ENCODE peak calls at places on chromosome 18, in five cellular contexts. L, C, I, D and G are unnamed samples. For H3K4me1, the result is how much of the 10 kb centered on the place peaks cover.

GRCh38 chr18:36200354-36200771 is 13.1 kb downstream of the MOCOS start:
- DNase-seq in L (no peak), C (no peak), I (no peak), D (no peak), G (no peak)

GRCh38 chr18:49723648-49724180 is 89.6 kb downstream of the ACAA2 start:
- DNase-seq in L (no peak), C (no peak), I (peak), D (no peak), G (no peak)

GRCh38 chr18:25434771-25435461 is 83.0 kb upstream of the ZNF521 start:
- DNase-seq in L (no peak), C (no peak), I (no peak), D (no peak), G (no peak)

GRCh38 chr18:52588916-52589315 is 248.9 kb downstream of the DCC start:
- DNase-seq in L (no peak), C (no peak), I (no peak), D (no peak), G (no peak)

GRCh38 chr18:39037925-39038324 is 1472.3 kb upstream of the CELF4 start:
- DNase-seq in L (no peak), C (no peak), I (no peak), D (no peak), G (no peak)

GRCh38 chr18:51168031-51168742 is 29.3 kb downstream of the MEX3C start:
- DNase-seq in L (no peak), C (no peak), I (no peak), D (no peak), G (no peak)

GRCh38 chr18:44320619-44321460 is 359.8 kb upstream of the SETBP1 start:
- DNase-seq in L (no peak), C (no peak), I (no peak), D (no peak), G (no peak)

GRCh38 chr18:30177056-30177455 is 865.5 kb downstream of the DSC3 start:
- DNase-seq in L (no peak), C (no peak), I (no peak), D (no peak), G (peak)

GRCh38 chr18:21090680-21091079 is 20.9 kb downstream of the ROCK1 start:
- DNase-seq in L (no peak), C (no peak), I (no peak), D (no peak), G (no peak)

GRCh38 chr18:65415167-65415566 is 335.6 kb upstream of the CDH7 start:
- DNase-seq in L (no peak), C (no peak), I (no peak), D (no peak), G (no peak)

GRCh38 chr18:8785855-8786765 is 80.8 kb downstream of the MTCL1 start:
- DNase-seq in L (no peak), C (no peak), I (no peak), D (no peak), G (no peak)

GRCh38 chr18:79518683-79519128 is 123.0 kb downstream of the NFATC1 start:
- DNase-seq in L (no peak), C (no peak), I (no peak), D (peak), G (no peak)

GRCh38 chr18:24398515-24398914 is 891 bp upstream of the OSBPL1A start:
- DNase-seq in L (no peak), C (no peak), I (no peak), D (no peak), G (no peak)

GRCh38 chr18:36176739-36177138 is 10.6 kb upstream of the MOCOS start:
- DNase-seq in L (no peak), C (no peak), I (peak), D (no peak), G (peak)

GRCh38 chr18:13800505-13801259 is 23.3 kb upstream of the MC5R start:
- DNase-seq in L (peak), C (peak), I (peak), D (peak), G (peak)

GRCh38 chr18:65746936-65747335 is 3.9 kb upstream of the CDH7 start:
- DNase-seq in L (no peak), C (no peak), I (no peak), D (no peak), G (no peak)

GRCh38 chr18:24027156-24027555 is 12.6 kb downstream of the TTC39C start:
- DNase-seq in L (peak), C (no peak), I (no peak), D (no peak), G (no peak)

GRCh38 chr18:8091042-8091441 is 518.2 kb upstream of the RAB12 start:
- DNase-seq in L (no peak), C (no peak), I (no peak), D (no peak), G (peak)

GRCh38 chr18:58180738-58181353 is 136.8 kb downstream of the NEDD4L start:
- DNase-seq in L (peak), C (peak), I (peak), D (no peak), G (peak)

GRCh38 chr18:44668280-44668975 is 12.3 kb upstream of the SETBP1 start:
- DNase-seq in L (peak), C (no peak), I (no peak), D (no peak), G (no peak)

GRCh38 chr18:78986018-78986481 is 6.4 kb downstream of the SALL3 start:
- DNase-seq in L (no peak), C (no peak), I (peak), D (no peak), G (peak)

GRCh38 chr18:70578480-70578879 is 289.6 kb downstream of the SOCS6 start:
- DNase-seq in L (no peak), C (no peak), I (no peak), D (no peak), G (no peak)

GRCh38 chr18:51811883-51812282 is 528.1 kb upstream of the DCC start:
- DNase-seq in L (no peak), C (no peak), I (no peak), D (no peak), G (no peak)

GRCh38 chr18:76445275-76445674 is 49.8 kb downstream of the ZNF516 start:
- DNase-seq in L (no peak), C (no peak), I (peak), D (no peak), G (no peak)

GRCh38 chr18:76445741-76446232 is 49.3 kb downstream of the ZNF516 start:
- DNase-seq in L (no peak), C (no peak), I (no peak), D (no peak), G (no peak)

GRCh38 chr18:76446746-76447267 is 48.2 kb downstream of the ZNF516 start:
- DNase-seq in L (no peak), C (no peak), I (no peak), D (no peak), G (no peak)

GRCh38 chr18:76447268-76447890 is 47.7 kb downstream of the ZNF516 start:
- DNase-seq in L (no peak), C (no peak), I (no peak), D (no peak), G (no peak)

DNA sequence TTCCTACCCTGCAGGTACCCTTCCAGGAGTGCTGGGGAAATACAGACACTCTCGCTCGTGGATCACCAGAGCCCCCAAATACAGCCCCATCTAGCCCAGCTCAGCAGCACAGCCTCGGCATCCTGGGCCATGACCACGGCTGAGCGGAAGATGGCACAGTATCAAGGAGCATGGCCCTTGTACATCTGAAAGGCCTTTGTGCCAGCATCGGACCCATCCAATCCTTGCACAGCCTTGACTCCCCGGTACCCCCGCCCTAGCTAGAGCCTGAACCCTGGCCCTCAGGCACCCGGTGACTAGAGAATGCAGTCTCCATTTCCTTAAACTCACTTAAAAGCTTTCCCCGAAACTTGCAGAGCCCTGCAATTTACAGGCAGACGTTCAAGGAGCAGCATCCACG is 48.7 kb downstream of the ZNF516 start:
- DNase-seq in L (no peak), C (no peak), I (no peak), D (no peak), G (no peak)
- H3K4me1 ChIP-seq in L (half or more), C (under half), I (under half), D (under half), G (under half)

DNA sequence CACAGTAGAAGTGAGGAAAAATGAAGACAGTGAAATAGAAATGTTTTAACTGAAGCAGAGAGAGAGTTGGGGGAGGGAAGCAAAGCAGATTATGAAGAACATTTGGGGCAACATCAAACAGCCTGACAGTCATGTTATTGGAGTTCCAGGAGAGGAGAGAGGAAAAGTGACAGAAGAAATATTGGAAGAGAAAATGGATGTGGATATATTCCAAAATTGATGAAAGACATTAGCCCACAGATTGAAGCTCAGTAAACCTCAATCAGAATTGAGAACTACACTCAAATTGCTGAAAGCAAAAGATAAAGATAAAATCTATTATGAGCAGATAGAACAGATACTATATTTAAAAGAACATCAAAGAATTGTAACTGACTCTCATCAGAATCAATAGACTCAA is 90.8 kb downstream of the ARHGAP28 start:
- DNase-seq in L (no peak), C (no peak), I (no peak), D (no peak), G (no peak)
- TF ChIP-seq CTCF in L (no peak), C (no peak), I (no peak), D (no peak), G (no peak)

GRCh38 chr18:2411381-2411977 is 159.8 kb downstream of the METTL4 start:
- DNase-seq in L (no peak), C (no peak), I (peak), D (no peak), G (no peak)

GRCh38 chr18:2402084-2402483 is 169.2 kb downstream of the METTL4 start:
- DNase-seq in L (no peak), C (no peak), I (no peak), D (no peak), G (no peak)

GRCh38 chr18:2410688-2411087 is 160.6 kb downstream of the METTL4 start:
- DNase-seq in L (no peak), C (no peak), I (no peak), D (no peak), G (no peak)

GRCh38 chr18:2409906-2410305 is 161.4 kb downstream of the METTL4 start:
- DNase-seq in L (no peak), C (no peak), I (no peak), D (no peak), G (no peak)

GRCh38 chr18:2406544-2406943 is 164.8 kb downstream of the METTL4 start:
- DNase-seq in L (no peak), C (no peak), I (no peak), D (no peak), G (peak)
- H3K27ac ChIP-seq in L (no peak), C (no peak), I (no peak), D (no peak), G (no peak)

GRCh38 chr18:62790836-62791772 is 75.8 kb downstream of the PHLPP1 start:
- DNase-seq in L (no peak), C (no peak), I (no peak), D (no peak), G (peak)

GRCh38 chr18:62788891-62789290 is 73.5 kb downstream of the PHLPP1 start:
- DNase-seq in L (no peak), C (no peak), I (no peak), D (no peak), G (no peak)

GRCh38 chr18:62784966-62785413 is 69.6 kb downstream of the PHLPP1 start:
- DNase-seq in L (peak), C (no peak), I (no peak), D (no peak), G (no peak)

GRCh38 chr18:62786689-62787088 is 71.3 kb downstream of the PHLPP1 start:
- DNase-seq in L (no peak), C (no peak), I (no peak), D (no peak), G (no peak)

GRCh38 chr18:62788111-62788510 is 72.8 kb downstream of the PHLPP1 start:
- DNase-seq in L (no peak), C (no peak), I (no peak), D (no peak), G (no peak)
- H3K4me1 ChIP-seq in L (under half), C (under half), I (under half), D (under half), G (under half)

DNA sequence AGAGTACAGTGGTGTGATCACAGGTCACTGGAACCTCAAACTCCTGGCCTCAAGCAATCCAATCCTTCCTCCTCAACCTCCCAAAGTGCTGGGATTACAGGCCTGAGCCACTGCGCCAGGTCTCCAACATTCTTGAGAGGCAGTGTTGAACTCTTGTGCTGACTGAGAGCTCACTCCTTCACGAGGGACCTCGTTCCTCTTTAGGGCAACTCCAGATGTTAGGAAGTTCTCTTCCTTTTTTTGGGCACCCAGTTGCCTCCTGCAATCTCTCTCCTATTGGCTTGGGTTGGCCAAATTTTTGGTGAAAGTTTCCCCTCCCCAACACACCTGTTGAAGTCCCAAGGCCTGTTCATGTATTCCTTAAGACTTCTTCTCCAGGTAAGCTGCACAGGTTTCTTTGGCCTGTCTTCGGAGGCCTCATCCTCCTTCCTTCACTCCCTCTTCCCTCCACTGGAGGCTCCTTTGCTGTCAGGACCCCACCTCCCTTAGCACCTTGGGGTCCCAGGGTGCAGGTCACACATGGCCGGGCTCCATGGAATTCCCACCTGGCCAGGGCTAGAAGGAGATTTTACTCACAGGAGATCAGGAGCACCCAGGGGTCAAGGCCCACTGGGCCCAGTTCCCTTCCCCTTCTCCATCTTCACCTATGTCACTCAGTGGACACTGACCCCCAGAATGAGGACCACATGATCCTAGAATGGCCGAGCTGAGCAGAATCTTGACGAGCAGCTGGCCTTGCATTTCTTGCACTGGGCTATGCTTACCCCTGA is 94.6 kb upstream of the SMAD2 start:
- DNase-seq in L (no peak), C (peak), I (no peak), D (peak), G (no peak)
- TF ChIP-seq CTCF in L (no peak), C (no peak), I (no peak), D (no peak), G (no peak)

DNA sequence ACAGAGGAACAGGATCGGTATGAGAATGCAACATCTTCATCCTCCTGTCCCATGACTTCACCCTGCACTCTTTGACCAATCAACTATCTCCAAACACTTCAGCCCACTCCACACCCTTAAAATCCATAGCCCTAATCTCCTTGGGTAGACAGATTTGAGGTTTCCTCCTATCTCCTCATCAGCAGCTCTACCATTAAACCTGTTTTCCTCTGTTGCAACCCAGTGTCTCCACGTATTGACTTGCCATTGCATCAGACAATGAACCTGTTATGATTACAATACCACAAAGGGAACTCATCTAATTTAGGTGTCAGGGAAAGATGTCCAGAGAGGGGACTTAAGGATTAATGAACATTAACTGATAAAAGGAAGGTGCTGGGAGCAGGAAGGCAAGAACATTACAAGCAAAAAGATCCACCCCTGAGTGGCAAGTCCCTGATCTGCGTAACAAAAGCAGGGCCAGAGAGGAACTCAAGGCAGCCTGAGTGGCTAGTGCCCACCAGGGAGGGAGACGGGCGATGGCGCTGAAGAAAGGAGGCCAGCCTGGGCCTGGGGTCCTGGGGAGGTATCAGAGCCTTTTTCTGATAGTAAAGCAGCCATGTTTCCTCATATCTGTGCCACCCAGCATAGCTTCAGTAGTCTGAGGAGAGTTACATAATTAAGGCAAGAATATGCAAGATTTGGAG is 44.6 kb downstream of the AKAIN1 start:
- DNase-seq in L (no peak), C (no peak), I (no peak), D (no peak), G (no peak)
- H3K27ac ChIP-seq in L (no peak), C (no peak), I (no peak), D (no peak), G (no peak)

GRCh38 chr18:22226801-22227200 is 57.4 kb downstream of the GATA6 start:
- DNase-seq in L (no peak), C (no peak), I (no peak), D (no peak), G (no peak)
- H3K4me1 ChIP-seq in L (under half), C (under half), I (under half), D (under half), G (under half)

GRCh38 chr18:48640566-48641270 is 101.9 kb downstream of the CTIF start:
- DNase-seq in L (no peak), C (no peak), I (no peak), D (no peak), G (no peak)

GRCh38 chr18:48638451-48638850 is 99.6 kb downstream of the CTIF start:
- DNase-seq in L (no peak), C (no peak), I (no peak), D (no peak), G (no peak)

GRCh38 chr18:48639772-48640432 is 101.1 kb downstream of the CTIF start:
- DNase-seq in L (no peak), C (no peak), I (no peak), D (no peak), G (no peak)

GRCh38 chr18:48637081-48637990 is 98.5 kb downstream of the CTIF start:
- DNase-seq in L (no peak), C (no peak), I (no peak), D (no peak), G (no peak)

GRCh38 chr18:48638896-48639771 is 100.3 kb downstream of the CTIF start:
- DNase-seq in L (no peak), C (no peak), I (no peak), D (no peak), G (no peak)
- TF ChIP-seq CTCF in L (no peak), C (no peak), I (no peak), D (no peak), G (no peak)